ENCODE peak calls at places on chromosomes 3 and 15, in six cellular contexts. H is brain microvascular endothelial cell, V is left lung, M is lung, C is AG04450, B is hepatocyte. S is an unnamed sample.

GRCh38 chr15:74781673-74782595 is at the start of gene CSK:
- DNase-seq in M (peak), H (no peak), C (no peak), V (peak), B (peak), S (no peak)

GRCh38 chr3:177482048-177482741 is 284.9 kb upstream of the TBL1XR1 start:
- DNase-seq in C (no peak), M (no peak), V (no peak), B (no peak), H (no peak), S (no peak)

GRCh38 chr3:41716391-41716910 is 245.5 kb downstream of the ULK4 start:
- DNase-seq in M (no peak), B (peak), C (peak), H (no peak), V (no peak), S (no peak)

GRCh38 chr15:90706394-90707327 is 10.5 kb upstream of the BLM start:
- DNase-seq in H (no peak), M (no peak), B (no peak), V (no peak), C (no peak), S (no peak)

GRCh38 chr3:186002884-186003472 is 65.2 kb upstream of the TRA2B start:
- DNase-seq in C (no peak), H (no peak), M (no peak), V (no peak), B (no peak), S (no peak)

GRCh38 chr3:45967724-45968123 is 24.5 kb downstream of the CXCR6 start:
- DNase-seq in M (no peak), B (no peak), H (no peak), V (no peak), C (no peak), S (no peak)

GRCh38 chr3:30426319-30426993 is 179.9 kb upstream of the TGFBR2 start:
- DNase-seq in C (no peak), B (peak), V (no peak), H (peak), M (peak), S (peak)

GRCh38 chr3:90132220-90132619 is 1024.8 kb downstream of the EPHA3 start:
- DNase-seq in B (no peak), C (no peak), V (no peak), H (peak), M (no peak), S (no peak)

GRCh38 chr3:184889312-184889904 is 77.4 kb downstream of the VPS8 start:
- DNase-seq in C (no peak), H (no peak), V (no peak), M (no peak), B (no peak), S (no peak)

GRCh38 chr3:24137958-24138875 is 193.1 kb downstream of the NR1D2 start:
- DNase-seq in H (no peak), V (no peak), M (no peak), B (peak), C (no peak), S (no peak)

GRCh38 chr3:194767430-194768207 is 81.9 kb downstream of the FAM43A start:
- DNase-seq in M (no peak), C (no peak), V (no peak), H (no peak), B (no peak), S (no peak)

GRCh38 chr3:4977889-4978258 is 1.4 kb upstream of the BHLHE40 start:
- DNase-seq in M (no peak), H (no peak), C (no peak), V (no peak), B (no peak), S (no peak)

GRCh38 chr3:163916596-163917560 is 1161.4 kb downstream of the SI start:
- DNase-seq in B (peak), M (no peak), H (no peak), C (no peak), V (no peak), S (no peak)

GRCh38 chr3:10332481-10333358 is 11.8 kb upstream of the SEC13 start:
- DNase-seq in B (no peak), V (no peak), C (no peak), H (no peak), M (no peak), S (no peak)

GRCh38 chr3:39208463-39209055 is 16.2 kb upstream of the XIRP1 start:
- DNase-seq in M (no peak), B (peak), C (peak), H (peak), V (no peak), S (no peak)

GRCh38 chr3:139930201-139930600 is 4.8 kb upstream of the CLSTN2 start:
- DNase-seq in C (no peak), B (no peak), V (no peak), M (no peak), H (no peak), S (no peak)

GRCh38 chr3:23992051-23992628 is 47.1 kb downstream of the NR1D2 start:
- DNase-seq in V (no peak), H (no peak), B (no peak), C (no peak), M (no peak), S (no peak)

GRCh38 chr15:41904487-41905359 is 10.9 kb upstream of the SPTBN5 start:
- DNase-seq in B (peak), V (no peak), M (peak), C (peak), H (peak), S (peak)

GRCh38 chr3:194711913-194712312 is 26.2 kb downstream of the FAM43A start:
- DNase-seq in B (peak), H (peak), C (peak), M (no peak), V (no peak), S (no peak)

GRCh38 chr3:30751610-30752299 is 142.7 kb downstream of the GADL1 start:
- DNase-seq in B (peak), C (no peak), M (no peak), H (peak), V (no peak), S (no peak)

GRCh38 chr15:93341164-93341563 is 252.2 kb upstream of the RGMA start:
- DNase-seq in M (no peak), C (no peak), H (no peak), V (no peak), B (no peak), S (no peak)

GRCh38 chr15:42845581-42845980 is 75.0 kb downstream of the TTBK2 start:
- DNase-seq in B (no peak), M (no peak), H (peak), C (no peak), V (no peak), S (no peak)

GRCh38 chr15:57506422-57506821 is 85.3 kb upstream of the MYZAP start:
- DNase-seq in V (no peak), M (no peak), B (peak), C (no peak), H (no peak), S (no peak)

GRCh38 chr3:10551821-10552630 is 46.6 kb upstream of the ATP2B2 start:
- DNase-seq in V (peak), B (no peak), H (peak), C (no peak), M (peak), S (no peak)

GRCh38 chr3:49803464-49804140 is 541 bp downstream of the INKA1 start:
- DNase-seq in H (no peak), C (no peak), B (peak), V (no peak), M (no peak), S (no peak)

GRCh38 chr3:59127071-59127470 is 77.2 kb upstream of the CFAP20DC start:
- DNase-seq in V (no peak), M (no peak), B (peak), C (peak), H (peak), S (no peak)

GRCh38 chr3:193774916-193775285 is 181.9 kb downstream of the OPA1 start:
- DNase-seq in C (no peak), V (no peak), B (no peak), M (no peak), H (no peak), S (no peak)

GRCh38 chr3:187610926-187611545 is 59.2 kb downstream of the SST start:
- DNase-seq in B (no peak), C (no peak), V (no peak), H (no peak), M (no peak), S (no peak)

GRCh38 chr15:74196175-74196574 is 6.4 kb downstream of the STRA6 start:
- DNase-seq in V (peak), B (peak), H (peak), C (peak), M (no peak), S (peak)

GRCh38 chr15:65956307-65956706 is 87.0 kb downstream of the RAB11A start:
- DNase-seq in H (no peak), B (no peak), V (no peak), C (no peak), M (no peak), S (no peak)

GRCh38 chr15:85771781-85772445 is 22.8 kb downstream of the KLHL25 start:
- DNase-seq in M (peak), V (peak), B (no peak), H (no peak), C (no peak), S (no peak)

GRCh38 chr3:106113747-106114146 is 244.9 kb upstream of the CBLB start:
- DNase-seq in C (no peak), B (no peak), M (no peak), H (no peak), V (no peak), S (no peak)

GRCh38 chr3:76242886-76243753 is 457.8 kb upstream of the ZNF717 start:
- DNase-seq in C (no peak), B (no peak), H (no peak), M (no peak), V (no peak), S (no peak)

GRCh38 chr3:60160105-60160791 is 1091.0 kb downstream of the FHIT start:
- DNase-seq in H (no peak), B (no peak), V (no peak), C (no peak), M (no peak), S (no peak)

GRCh38 chr3:64488938-64489337 is 198.9 kb downstream of the ADAMTS9 start:
- DNase-seq in M (no peak), C (no peak), V (no peak), H (no peak), B (no peak), S (no peak)

GRCh38 chr3:174439621-174440349 is 419.3 kb upstream of the NAALADL2 start:
- DNase-seq in C (peak), V (no peak), B (peak), H (peak), M (peak), S (no peak)

GRCh38 chr3:174440350-174440716 is 418.8 kb upstream of the NAALADL2 start:
- DNase-seq in M (no peak), B (peak), C (no peak), V (no peak), H (no peak), S (no peak)

GRCh38 chr3:174441588-174442316 is 417.4 kb upstream of the NAALADL2 start:
- DNase-seq in C (peak), V (no peak), B (no peak), H (no peak), M (no peak), S (no peak)

GRCh38 chr3:174442317-174442682 is 416.8 kb upstream of the NAALADL2 start:
- DNase-seq in B (no peak), H (no peak), M (no peak), V (no peak), C (no peak), S (no peak)

GRCh38 chr3:174440741-174441587 is 418.2 kb upstream of the NAALADL2 start:
- DNase-seq in B (peak), H (peak), C (peak), M (peak), V (peak), S (peak)
- TF ChIP-seq CTCF in B (peak), H (no peak), C (no peak), M (no peak), V (no peak), S (no peak)

DNA sequence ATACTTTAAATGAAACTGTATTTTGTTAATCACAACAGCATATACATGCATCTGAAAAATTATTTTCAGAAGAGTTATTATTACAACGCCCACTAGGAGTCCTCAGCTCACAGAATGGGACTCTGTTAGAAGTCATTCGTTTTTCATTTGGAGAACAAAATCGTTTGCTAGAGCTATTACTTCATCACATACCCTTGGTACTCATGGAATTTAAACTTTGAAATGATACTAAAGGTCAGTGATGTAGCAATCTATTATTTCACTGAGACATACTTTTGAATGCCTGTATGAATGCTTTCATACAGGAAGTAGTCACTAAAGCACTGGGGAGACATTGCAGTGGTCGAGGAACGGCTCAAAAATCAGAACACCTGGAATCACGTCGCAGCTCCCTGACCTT is 198.1 kb downstream of the MBNL1 start:
- DNase-seq in V (no peak), C (peak), B (peak), M (no peak), H (peak), S (no peak)
- TF ChIP-seq CTCF in V (peak), C (peak), B (peak), M (no peak), H (peak), S (no peak)

GRCh38 chr3:125032100-125032643 is 23.6 kb downstream of the HEG1 start:
- DNase-seq in M (no peak), C (no peak), V (no peak), B (no peak), H (no peak), S (no peak)
- TF ChIP-seq CTCF in M (no peak), C (no peak), V (no peak), B (no peak), H (peak), S (no peak)

GRCh38 chr15:63025460-63025859 is 17.1 kb upstream of the TPM1 start:
- DNase-seq in H (no peak), V (no peak), C (no peak), M (no peak), B (no peak), S (no peak)
- TF ChIP-seq CTCF in H (no peak), V (no peak), C (no peak), M (no peak), B (no peak), S (no peak)

DNA sequence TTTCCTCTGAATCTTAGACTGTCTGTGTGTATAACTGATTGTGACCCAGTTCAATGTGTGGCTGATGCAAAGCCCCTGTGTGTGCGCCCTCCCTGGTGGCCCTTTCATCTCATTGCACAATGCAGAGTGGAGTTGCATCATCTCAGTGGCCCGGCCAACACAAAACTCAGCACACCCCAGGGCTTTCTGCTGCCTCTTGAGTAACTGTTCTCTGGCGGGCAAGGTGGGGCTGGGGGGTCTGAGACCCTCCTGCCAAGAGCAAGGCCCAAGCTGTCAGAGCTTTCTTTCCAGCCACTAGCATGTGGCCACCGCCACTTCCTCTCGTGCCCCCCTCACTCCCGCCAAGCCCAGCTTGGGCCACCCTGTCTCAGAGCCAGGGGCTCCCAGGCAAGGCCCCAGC is 80.7 kb upstream of the ALDH1L1 start:
- DNase-seq in V (no peak), C (no peak), B (peak), H (no peak), M (peak), S (no peak)
- TF ChIP-seq CTCF in V (no peak), C (peak), B (peak), H (peak), M (no peak), S (no peak)

GRCh38 chr15:98187549-98187948 is 227.0 kb downstream of the ARRDC4 start:
- DNase-seq in C (no peak), H (no peak), M (no peak), V (no peak), B (no peak), S (no peak)

GRCh38 chr15:98190914-98191313 is 230.4 kb downstream of the ARRDC4 start:
- DNase-seq in C (no peak), V (no peak), M (no peak), H (no peak), B (no peak), S (no peak)
- TF ChIP-seq CTCF in C (no peak), V (no peak), M (no peak), H (no peak), B (no peak), S (no peak)

GRCh38 chr3:120550546-120550945 is 45.6 kb upstream of the NDUFB4 start:
- DNase-seq in B (no peak), V (no peak), M (no peak), H (peak), C (no peak), S (no peak)
- TF ChIP-seq CTCF in B (no peak), V (no peak), M (no peak), H (no peak), C (no peak), S (no peak)

S was measured in omental fat pad.